ENCODE peak calls at places on chromosomes 7 and 10, in seven cellular contexts. D, O, Q, J, R, U and A are unnamed samples.

GRCh38 chr10:63133787-63134557 is 844 bp downstream of the NRBF2 start:
- DNase-seq in D (no peak), O (peak), Q (no peak), J (no peak), R (no peak), U (peak), A (no peak)

GRCh38 chr10:28214185-28214584 is 88.7 kb downstream of the MPP7 start:
- DNase-seq in D (no peak), O (no peak), Q (no peak), J (no peak), R (no peak), U (no peak), A (no peak)

GRCh38 chr10:6346621-6347020 is 143.9 kb downstream of the PFKFB3 start:
- DNase-seq in D (no peak), O (no peak), Q (no peak), J (no peak), R (no peak), U (no peak), A (no peak)

GRCh38 chr10:73060738-73061635 is 35.7 kb downstream of the P4HA1 start:
- DNase-seq in D (no peak), O (no peak), Q (no peak), J (no peak), R (no peak), U (peak), A (no peak)

GRCh38 chr7:14717711-14718304 is 184.7 kb downstream of the DGKB start:
- DNase-seq in D (no peak), O (no peak), Q (no peak), J (no peak), R (no peak), U (no peak), A (no peak)

GRCh38 chr10:17157024-17157423 is 27.4 kb upstream of the CUBN start:
- DNase-seq in D (no peak), O (no peak), Q (no peak), J (no peak), R (no peak), U (no peak), A (no peak)

GRCh38 chr10:62512732-62513475 is 138.7 kb downstream of the ZNF365 start:
- DNase-seq in D (no peak), O (no peak), Q (no peak), J (no peak), R (no peak), U (no peak), A (peak)

GRCh38 chr10:97974108-97974507 is 56.3 kb downstream of the CRTAC1 start:
- DNase-seq in D (no peak), O (no peak), Q (no peak), J (no peak), R (no peak), U (no peak), A (no peak)

GRCh38 chr7:117645456-117646181 is 165.8 kb downstream of the CFTR start:
- DNase-seq in D (no peak), O (peak), Q (no peak), J (no peak), R (no peak), U (no peak), A (no peak)

GRCh38 chr10:23439452-23439919 is 611 bp downstream of the OTUD1 start:
- DNase-seq in D (peak), O (no peak), Q (no peak), J (no peak), R (no peak), U (no peak), A (peak)

GRCh38 chr7:41911792-41912191 is 208.9 kb upstream of the INHBA start:
- DNase-seq in D (no peak), O (peak), Q (no peak), J (no peak), R (no peak), U (no peak), A (no peak)

GRCh38 chr10:72328829-72329204 is 25.9 kb downstream of the DNAJB12 start:
- DNase-seq in D (no peak), O (no peak), Q (no peak), J (no peak), R (peak), U (no peak), A (no peak)

GRCh38 chr10:91787810-91788209 is 10.4 kb upstream of the TNKS2 start:
- DNase-seq in D (no peak), O (no peak), Q (no peak), J (no peak), R (no peak), U (no peak), A (no peak)

GRCh38 chr10:47379445-47379785 is 4.7 kb downstream of the ZNF488 start:
- DNase-seq in D (no peak), O (no peak), Q (no peak), J (no peak), R (no peak), U (no peak), A (no peak)

GRCh38 chr10:89466599-89467035 is 52.2 kb downstream of the IFIT5 start:
- DNase-seq in D (no peak), O (no peak), Q (no peak), J (no peak), R (no peak), U (no peak), A (peak)

GRCh38 chr10:61744469-61744868 is 81.7 kb downstream of the CABCOCO1 start:
- DNase-seq in D (no peak), O (no peak), Q (no peak), J (no peak), R (no peak), U (no peak), A (no peak)

GRCh38 chr10:88114368-88114767 is 250.9 kb downstream of the PTEN start:
- DNase-seq in D (no peak), O (no peak), Q (peak), J (peak), R (peak), U (peak), A (peak)

GRCh38 chr7:54476609-54477008 is 65.6 kb upstream of the VSTM2A start:
- DNase-seq in D (no peak), O (no peak), Q (no peak), J (no peak), R (no peak), U (no peak), A (no peak)

GRCh38 chr10:46542567-46543323 is 13.7 kb downstream of the GPRIN2 start:
- DNase-seq in D (no peak), O (peak), Q (peak), J (no peak), R (peak), U (no peak), A (peak)

GRCh38 chr10:110211455-110211843 is 4.0 kb downstream of the MXI1 start:
- DNase-seq in D (no peak), O (no peak), Q (no peak), J (no peak), R (no peak), U (no peak), A (no peak)

GRCh38 chr7:156739596-156739995 is 99.0 kb downstream of the RNF32 start:
- DNase-seq in D (no peak), O (no peak), Q (no peak), J (no peak), R (no peak), U (no peak), A (no peak)

GRCh38 chr7:79624336-79624735 is 170.9 kb upstream of the MAGI2 start:
- DNase-seq in D (no peak), O (no peak), Q (no peak), J (no peak), R (no peak), U (no peak), A (no peak)

GRCh38 chr7:91064938-91065337 is 199.3 kb upstream of the FZD1 start:
- DNase-seq in D (no peak), O (no peak), Q (no peak), J (no peak), R (no peak), U (no peak), A (no peak)

GRCh38 chr7:30276203-30276900 is 8.0 kb upstream of the ZNRF2 start:
- DNase-seq in D (peak), O (no peak), Q (peak), J (no peak), R (no peak), U (peak), A (peak)

GRCh38 chr7:73815436-73815835 is 15.4 kb upstream of the CLDN4 start:
- DNase-seq in D (no peak), O (no peak), Q (peak), J (no peak), R (no peak), U (no peak), A (no peak)

GRCh38 chr7:39624935-39625694 is 1.7 kb downstream of the RALA start:
- DNase-seq in D (no peak), O (no peak), Q (no peak), J (no peak), R (no peak), U (no peak), A (no peak)

GRCh38 chr10:114311023-114311422 is 72.0 kb downstream of the VWA2 start:
- DNase-seq in D (no peak), O (no peak), Q (no peak), J (no peak), R (no peak), U (no peak), A (no peak)

GRCh38 chr7:115004121-115004520 is 82.2 kb downstream of the MDFIC start:
- DNase-seq in D (no peak), O (no peak), Q (no peak), J (no peak), R (no peak), U (no peak), A (no peak)

GRCh38 chr7:44154703-44155102 is 13.6 kb upstream of the MYL7 start:
- DNase-seq in D (no peak), O (no peak), Q (no peak), J (no peak), R (no peak), U (no peak), A (no peak)

GRCh38 chr7:920351-921070 is 34.0 kb downstream of the ADAP1 start:
- DNase-seq in D (no peak), O (peak), Q (peak), J (no peak), R (peak), U (no peak), A (no peak)

GRCh38 chr7:50782376-50783208 is at the start of gene GRB10:
- DNase-seq in D (no peak), O (no peak), Q (peak), J (peak), R (no peak), U (no peak), A (peak)

GRCh38 chr7:117323877-117324699 is 1.2 kb upstream of the WNT2 start:
- DNase-seq in D (no peak), O (peak), Q (no peak), J (no peak), R (peak), U (peak), A (peak)